ENCODE peak calls at places on chromosomes 13 and 19, in seven cellular contexts. C is heart left ventricle, S is fibroblast of the aortic adventitia, P is Peyer's patch, A is lower lobe of right lung, B is HCT116, K is AG09309. L is an unnamed sample.

GRCh38 chr13:76828316-76828741 is 57.9 kb downstream of the KCTD12 start:
- DNase-seq in C (no peak), S (no peak), P (no peak), A (no peak), B (no peak), K (no peak), L (no peak)

GRCh38 chr19:54653181-54653809 is 9.5 kb upstream of the LILRB4 start:
- DNase-seq in C (no peak), S (peak), P (no peak), A (no peak), B (peak), K (no peak), L (no peak)

GRCh38 chr19:5900976-5901375 is 2.6 kb downstream of the NDUFA11 start:
- DNase-seq in C (no peak), S (no peak), P (no peak), A (no peak), B (no peak), K (no peak), L (no peak)

GRCh38 chr13:70585109-70585508 is 476.9 kb upstream of the KLHL1 start:
- DNase-seq in C (no peak), S (no peak), P (no peak), A (no peak), B (no peak), K (no peak), L (no peak)

GRCh38 chr19:4083677-4084546 is 17.2 kb upstream of the ZBTB7A start:
- DNase-seq in C (peak), S (no peak), P (peak), A (peak), B (no peak), K (no peak), L (no peak)

GRCh38 chr19:53518716-53519115 is 19.2 kb upstream of the ZNF331 start:
- DNase-seq in C (no peak), S (no peak), P (no peak), A (no peak), B (no peak), K (no peak), L (no peak)

GRCh38 chr13:71625694-71626093 is 241.3 kb downstream of the DACH1 start:
- DNase-seq in C (no peak), S (peak), P (no peak), A (no peak), B (no peak), K (no peak), L (no peak)

GRCh38 chr13:77874406-77874805 is 44.2 kb downstream of the EDNRB start:
- DNase-seq in C (no peak), S (peak), P (no peak), A (no peak), B (no peak), K (no peak), L (no peak)

GRCh38 chr13:49044849-49045248 is 69.1 kb downstream of the FNDC3A start:
- DNase-seq in C (no peak), S (no peak), P (no peak), A (no peak), B (no peak), K (no peak), L (no peak)

GRCh38 chr19:50365434-50366306 is at the start of gene NAPSA:
- DNase-seq in C (no peak), S (no peak), P (no peak), A (peak), B (no peak), K (no peak), L (no peak)
- H3K4me3 ChIP-seq in C (no peak), S (no peak), P (no peak), A (peak), B (no peak), K (no peak), L (no peak)

GRCh38 chr19:853014-853553 is 981 bp downstream of the ELANE start:
- DNase-seq in C (no peak), S (no peak), P (no peak), A (no peak), B (no peak), K (no peak), L (no peak)
- H3K4me3 ChIP-seq in C (no peak), S (no peak), P (no peak), A (no peak), B (no peak), K (no peak), L (no peak)

DNA sequence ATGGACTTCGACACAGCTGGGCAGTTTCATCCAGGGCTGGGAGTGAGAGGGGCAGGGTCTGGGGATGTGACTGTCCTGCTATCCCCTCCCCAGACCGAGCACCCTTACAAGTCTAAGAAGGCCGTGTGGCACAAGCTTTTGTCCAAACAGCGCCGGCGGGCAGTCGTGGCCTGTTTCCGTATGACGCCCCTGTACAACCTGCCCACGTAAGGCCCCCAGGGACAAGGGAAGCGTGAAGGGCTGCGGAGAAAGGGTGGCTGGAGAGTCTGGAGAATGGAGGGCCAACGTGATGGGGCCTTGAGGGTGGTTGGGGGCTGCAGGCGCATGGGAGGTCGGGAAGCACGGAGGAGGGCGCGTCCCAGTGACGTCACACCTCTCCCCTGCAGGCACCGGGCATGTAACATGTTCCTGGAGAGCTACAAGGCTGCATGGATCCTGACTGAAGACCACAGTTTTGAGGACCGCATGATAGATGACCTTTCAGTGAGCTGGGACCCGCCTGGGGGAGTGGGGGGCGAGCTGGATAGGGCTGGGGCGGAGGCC is 89.5 kb downstream of the MAP4K1 start:
- DNase-seq in C (no peak), S (no peak), P (no peak), A (peak), B (no peak), K (no peak), L (no peak)
- H3K4me3 ChIP-seq in C (no peak), S (no peak), P (no peak), A (no peak), B (no peak), K (no peak), L (no peak)

DNA sequence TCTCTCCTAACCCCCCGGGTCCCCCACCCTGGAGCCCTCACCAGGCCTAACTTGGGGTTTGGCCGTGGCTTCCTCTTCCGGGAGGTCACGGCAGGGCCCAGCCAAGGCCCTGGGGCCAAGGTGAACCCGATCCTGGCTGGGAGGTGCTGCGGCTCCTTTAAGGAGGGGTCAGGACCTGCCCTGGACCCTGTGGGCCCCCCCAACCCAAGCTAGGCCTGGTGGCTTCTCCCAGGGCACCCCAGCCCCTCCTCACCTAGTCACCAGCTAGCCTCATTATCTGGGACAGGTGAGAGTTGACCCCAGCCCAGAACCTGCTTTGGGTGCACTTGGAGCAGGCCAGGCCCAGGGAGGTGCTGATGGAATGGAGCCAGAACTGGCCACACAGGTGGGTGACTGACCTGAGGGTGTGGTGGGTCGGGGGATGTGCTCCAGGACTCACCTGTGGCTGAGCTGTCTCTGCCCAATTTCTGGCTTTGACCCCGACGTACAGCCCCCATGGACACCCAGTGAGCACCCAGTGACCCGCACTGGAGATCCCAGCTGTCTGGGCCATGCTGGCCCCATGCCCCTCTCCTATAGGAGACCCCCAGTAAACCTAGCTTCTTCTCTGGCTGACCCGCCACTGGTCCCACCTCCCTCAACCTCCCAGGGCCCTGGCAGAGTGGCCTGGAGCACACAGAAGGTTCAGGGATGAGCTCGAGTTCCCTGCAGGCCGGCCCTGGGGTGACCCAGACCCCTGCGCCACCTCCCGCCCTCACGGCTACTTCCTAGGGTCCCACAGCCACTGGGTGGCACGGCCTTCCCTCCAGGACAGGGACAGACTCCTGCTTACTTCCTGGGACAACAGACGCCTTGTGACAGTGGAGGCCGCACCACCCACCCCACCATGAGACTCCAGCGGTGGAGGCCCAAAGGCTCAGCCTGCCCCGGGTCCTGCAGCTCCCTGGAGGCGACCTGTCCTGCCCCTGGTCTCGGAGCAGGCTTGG is 6.7 kb upstream of the MKNK2 start:
- DNase-seq in C (no peak), S (no peak), P (no peak), A (no peak), B (no peak), K (no peak), L (peak)
- H3K4me3 ChIP-seq in C (no peak), S (no peak), P (no peak), A (no peak), B (no peak), K (no peak), L (no peak)

DNA sequence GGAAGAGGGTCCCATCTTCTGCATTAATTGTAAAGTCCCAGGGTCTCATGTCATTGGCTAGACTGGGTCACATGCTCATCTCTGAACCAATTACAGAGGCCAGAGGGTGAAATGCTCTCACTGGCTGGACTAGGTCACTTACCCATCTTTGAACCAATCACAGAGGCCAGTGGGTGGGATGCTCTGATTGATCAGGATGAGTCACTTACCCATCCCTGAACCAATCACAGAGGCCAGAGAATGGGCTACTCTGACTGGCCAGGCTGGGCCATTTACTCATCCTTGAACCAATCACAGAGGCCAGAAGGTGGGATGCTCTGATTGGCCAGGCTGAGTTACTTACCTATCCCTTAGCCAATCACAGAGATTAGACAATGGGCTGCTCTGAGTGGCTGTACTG is 5.3 kb downstream of the MISP start:
- DNase-seq in C (no peak), S (no peak), P (peak), A (no peak), B (peak), K (no peak), L (no peak)
- H3K4me3 ChIP-seq in C (no peak), S (no peak), P (no peak), A (no peak), B (no peak), K (no peak), L (no peak)

GRCh38 chr19:40474737-40475136 is 7.9 kb downstream of the SPTBN4 start:
- DNase-seq in C (no peak), S (no peak), P (no peak), A (no peak), B (no peak), K (no peak), L (no peak)

GRCh38 chr19:40471111-40471510 is 4.3 kb downstream of the SPTBN4 start:
- DNase-seq in C (no peak), S (no peak), P (no peak), A (no peak), B (no peak), K (no peak), L (no peak)

GRCh38 chr19:40467007-40467565 is 285 bp downstream of the SPTBN4 start:
- DNase-seq in C (no peak), S (no peak), P (no peak), A (peak), B (no peak), K (no peak), L (no peak)

DNA sequence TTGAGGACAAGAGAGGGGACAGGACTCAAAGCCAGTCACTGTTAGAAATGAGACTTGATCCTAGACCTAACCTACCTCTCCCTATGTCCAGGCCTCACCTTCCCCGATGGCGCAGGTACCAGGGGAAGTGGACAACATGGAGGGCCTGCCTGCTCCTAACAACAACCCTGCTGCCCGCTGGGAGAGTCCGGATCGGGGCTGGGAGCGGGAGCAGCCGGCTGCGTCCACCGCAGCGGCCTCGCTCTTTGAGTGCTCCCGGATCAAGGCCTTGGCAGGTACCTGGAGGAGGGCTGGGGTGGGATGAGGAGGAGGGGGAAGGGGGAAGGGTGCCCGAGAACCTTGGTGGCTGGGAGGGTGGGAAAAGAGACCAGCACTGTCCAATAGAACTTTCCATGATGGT is 5.7 kb downstream of the SPTBN4 start:
- DNase-seq in C (no peak), S (no peak), P (no peak), A (no peak), B (no peak), K (no peak), L (no peak)
- H3K4me3 ChIP-seq in C (no peak), S (no peak), P (no peak), A (no peak), B (no peak), K (no peak), L (no peak)

GRCh38 chr19:17338440-17339078 is 1.2 kb downstream of the GTPBP3 start:
- DNase-seq in C (no peak), S (no peak), P (no peak), A (no peak), B (no peak), K (no peak), L (peak)
- H3K4me3 ChIP-seq in C (peak), S (peak), P (peak), A (no peak), B (peak), K (peak), L (peak)

GRCh38 chr19:35118268-35119026 is 2.8 kb downstream of the FXYD3 start:
- DNase-seq in C (no peak), S (no peak), P (peak), A (peak), B (no peak), K (no peak), L (no peak)
- H3K4me3 ChIP-seq in C (no peak), S (no peak), P (no peak), A (peak), B (no peak), K (no peak), L (peak)

L was measured in suprapubic skin.